ENCODE peak calls at places on chromosomes 5 and 9, in nine cellular contexts. V, S, W, N, M, H, D, Z and K are unnamed samples.

GRCh38 chr5:169695919-169696490 is 58.9 kb downstream of the DOCK2 start:
- DNase-seq in V (no peak), S (peak), W (no peak), N (peak), M (peak), H (peak), D (peak), Z (peak), K (peak)

GRCh38 chr5:143019157-143019556 is 249.0 kb downstream of the ARHGAP26 start:
- DNase-seq in V (no peak), S (no peak), W (no peak), N (no peak), M (no peak), H (no peak), D (no peak), Z (no peak), K (no peak)

GRCh38 chr5:36535390-36535789 is 71.0 kb upstream of the SLC1A3 start:
- DNase-seq in V (no peak), S (no peak), W (peak), N (no peak), M (no peak), H (no peak), D (no peak), Z (no peak), K (no peak)

GRCh38 chr9:5529683-5530221 is 19.4 kb downstream of the PDCD1LG2 start:
- DNase-seq in V (no peak), S (peak), W (no peak), N (no peak), M (no peak), H (peak), D (no peak), Z (no peak), K (no peak)

GRCh38 chr5:160542281-160542680 is 120.6 kb downstream of the PTTG1 start:
- DNase-seq in V (no peak), S (no peak), W (no peak), N (no peak), M (no peak), H (no peak), D (no peak), Z (peak), K (no peak)

GRCh38 chr5:82986404-82986803 is 90.8 kb downstream of the TMEM167A start:
- DNase-seq in V (no peak), S (no peak), W (no peak), N (peak), M (no peak), H (no peak), D (no peak), Z (no peak), K (no peak)

GRCh38 chr5:93890657-93891056 is 149.3 kb upstream of the POU5F2 start:
- DNase-seq in V (no peak), S (no peak), W (no peak), N (peak), M (no peak), H (no peak), D (no peak), Z (no peak), K (peak)

GRCh38 chr5:76544268-76544926 is 78.8 kb downstream of the F2RL2 start:
- DNase-seq in V (peak), S (peak), W (no peak), N (no peak), M (peak), H (no peak), D (peak), Z (peak), K (peak)

GRCh38 chr5:53323943-53324642 is 156.3 kb upstream of the FST start:
- DNase-seq in V (no peak), S (peak), W (no peak), N (no peak), M (no peak), H (no peak), D (no peak), Z (peak), K (no peak)